ENCODE peak calls at places on chromosomes 3 and 15, in nine cellular contexts. One of them, this sample, is unnamed. For H3K4me1, the result is how much of the 10 kb centered on the place peaks cover.

GRCh38 chr3:111568906-111569305 is 26.2 kb downstream of the ZBED2 start:
- DNase-seq in stomach: no peak
- DNase-seq in IMR-90: no peak
- DNase-seq in esophagus squamous epithelium: no peak
- DNase-seq in K562: no peak
- DNase-seq in testis: no peak
- DNase-seq in uterus: no peak
- DNase-seq in transverse colon: no peak
- DNase-seq in heart left ventricle: no peak
- DNase-seq in this sample: no peak

GRCh38 chr3:181899702-181900101 is 188.0 kb downstream of the SOX2 start:
- DNase-seq in stomach: no peak
- DNase-seq in IMR-90: no peak
- DNase-seq in esophagus squamous epithelium: no peak
- DNase-seq in K562: peak
- DNase-seq in testis: no peak
- DNase-seq in uterus: no peak
- DNase-seq in transverse colon: no peak
- DNase-seq in heart left ventricle: no peak
- DNase-seq in this sample: no peak

GRCh38 chr3:76500746-76501275 is 539.1 kb upstream of the ROBO2 start:
- DNase-seq in stomach: no peak
- DNase-seq in IMR-90: peak
- DNase-seq in esophagus squamous epithelium: no peak
- DNase-seq in K562: no peak
- DNase-seq in testis: no peak
- DNase-seq in uterus: no peak
- DNase-seq in transverse colon: no peak
- DNase-seq in heart left ventricle: no peak
- DNase-seq in this sample: no peak

GRCh38 chr3:137768021-137768360 is 3.9 kb downstream of the SOX14 start:
- DNase-seq in stomach: no peak
- DNase-seq in IMR-90: no peak
- DNase-seq in esophagus squamous epithelium: no peak
- DNase-seq in K562: no peak
- DNase-seq in testis: no peak
- DNase-seq in uterus: no peak
- DNase-seq in transverse colon: no peak
- DNase-seq in heart left ventricle: no peak
- DNase-seq in this sample: no peak

GRCh38 chr3:62011667-62012066 is 361.7 kb downstream of the FEZF2 start:
- DNase-seq in stomach: no peak
- DNase-seq in IMR-90: peak
- DNase-seq in esophagus squamous epithelium: no peak
- DNase-seq in K562: no peak
- DNase-seq in testis: no peak
- DNase-seq in uterus: no peak
- DNase-seq in transverse colon: no peak
- DNase-seq in heart left ventricle: no peak
- DNase-seq in this sample: no peak

GRCh38 chr15:38853608-38854007 is 289.0 kb upstream of the RASGRP1 start:
- DNase-seq in stomach: no peak
- DNase-seq in IMR-90: peak
- DNase-seq in esophagus squamous epithelium: no peak
- DNase-seq in K562: peak
- DNase-seq in testis: no peak
- DNase-seq in uterus: no peak
- DNase-seq in transverse colon: no peak
- DNase-seq in heart left ventricle: no peak
- DNase-seq in this sample: no peak

GRCh38 chr3:123186695-123187094 is 15.0 kb upstream of the SEC22A start:
- DNase-seq in stomach: no peak
- DNase-seq in IMR-90: no peak
- DNase-seq in esophagus squamous epithelium: no peak
- DNase-seq in K562: no peak
- DNase-seq in testis: no peak
- DNase-seq in uterus: no peak
- DNase-seq in transverse colon: no peak
- DNase-seq in heart left ventricle: no peak
- DNase-seq in this sample: no peak

GRCh38 chr3:106294121-106294520 is 425.3 kb upstream of the CBLB start:
- DNase-seq in stomach: no peak
- DNase-seq in IMR-90: no peak
- DNase-seq in esophagus squamous epithelium: no peak
- DNase-seq in K562: no peak
- DNase-seq in testis: no peak
- DNase-seq in uterus: no peak
- DNase-seq in transverse colon: no peak
- DNase-seq in heart left ventricle: no peak
- DNase-seq in this sample: no peak

GRCh38 chr15:61824291-61824690 is 236.0 kb downstream of the VPS13C start:
- DNase-seq in stomach: no peak
- DNase-seq in IMR-90: no peak
- DNase-seq in esophagus squamous epithelium: no peak
- DNase-seq in K562: no peak
- DNase-seq in testis: no peak
- DNase-seq in uterus: no peak
- DNase-seq in transverse colon: no peak
- DNase-seq in heart left ventricle: no peak
- DNase-seq in this sample: no peak

GRCh38 chr3:102123590-102124190 is 274.4 kb downstream of the NFKBIZ start:
- DNase-seq in stomach: no peak
- DNase-seq in IMR-90: peak
- DNase-seq in esophagus squamous epithelium: no peak
- DNase-seq in K562: no peak
- DNase-seq in testis: no peak
- DNase-seq in uterus: no peak
- DNase-seq in transverse colon: no peak
- DNase-seq in heart left ventricle: no peak
- DNase-seq in this sample: no peak

GRCh38 chr3:185988816-185989175 is 51.0 kb upstream of the TRA2B start:
- DNase-seq in stomach: no peak
- DNase-seq in IMR-90: peak
- DNase-seq in esophagus squamous epithelium: no peak
- DNase-seq in K562: no peak
- DNase-seq in testis: no peak
- DNase-seq in uterus: no peak
- DNase-seq in transverse colon: no peak
- DNase-seq in heart left ventricle: no peak
- DNase-seq in this sample: no peak

GRCh38 chr3:123546133-123546755 is 38.6 kb downstream of the HACD2 start:
- DNase-seq in stomach: no peak
- DNase-seq in IMR-90: peak
- DNase-seq in esophagus squamous epithelium: no peak
- DNase-seq in K562: no peak
- DNase-seq in testis: no peak
- DNase-seq in uterus: no peak
- DNase-seq in transverse colon: no peak
- DNase-seq in heart left ventricle: no peak
- DNase-seq in this sample: no peak

GRCh38 chr3:65303431-65303830 is 615.6 kb upstream of the ADAMTS9 start:
- DNase-seq in stomach: no peak
- DNase-seq in IMR-90: no peak
- DNase-seq in esophagus squamous epithelium: no peak
- DNase-seq in K562: no peak
- DNase-seq in testis: no peak
- DNase-seq in uterus: no peak
- DNase-seq in transverse colon: no peak
- DNase-seq in heart left ventricle: no peak
- DNase-seq in this sample: no peak

GRCh38 chr15:43903864-43904290 is 77.1 kb downstream of the WDR76 start:
- DNase-seq in stomach: peak
- DNase-seq in IMR-90: peak
- DNase-seq in esophagus squamous epithelium: no peak
- DNase-seq in K562: peak
- DNase-seq in testis: peak
- DNase-seq in uterus: peak
- DNase-seq in transverse colon: peak
- DNase-seq in heart left ventricle: peak
- DNase-seq in this sample: no peak

GRCh38 chr3:32780735-32781210 is 37.0 kb upstream of the TRIM71 start:
- DNase-seq in stomach: peak
- DNase-seq in IMR-90: peak
- DNase-seq in esophagus squamous epithelium: no peak
- DNase-seq in K562: peak
- DNase-seq in testis: peak
- DNase-seq in uterus: peak
- DNase-seq in transverse colon: peak
- DNase-seq in heart left ventricle: peak
- DNase-seq in this sample: peak

GRCh38 chr3:78900426-78900825 is 867.4 kb downstream of the ROBO1 start:
- DNase-seq in stomach: no peak
- DNase-seq in IMR-90: peak
- DNase-seq in esophagus squamous epithelium: no peak
- DNase-seq in K562: no peak
- DNase-seq in testis: no peak
- DNase-seq in uterus: no peak
- DNase-seq in transverse colon: no peak
- DNase-seq in heart left ventricle: no peak
- DNase-seq in this sample: no peak

DNA sequence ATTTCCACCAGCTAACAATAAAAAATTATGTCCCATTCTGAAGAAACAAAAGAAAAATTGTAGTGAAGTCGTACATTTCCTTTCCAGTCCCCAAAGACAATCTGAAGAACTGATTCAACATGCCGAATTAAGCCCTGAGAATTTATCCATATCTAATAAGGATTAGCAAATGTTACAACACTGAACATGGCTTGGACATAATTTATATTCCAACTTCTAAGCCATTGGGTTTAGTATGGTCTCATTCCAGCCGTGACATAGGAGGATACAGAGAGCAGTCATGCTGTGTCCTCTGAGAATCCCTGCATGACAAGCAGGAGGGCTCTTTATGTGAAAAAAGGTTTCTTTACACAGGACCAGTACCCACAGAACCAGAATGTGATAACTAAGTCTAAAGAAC is 231.8 kb upstream of the WNT5A start:
- DNase-seq in stomach: no peak
- DNase-seq in IMR-90: no peak
- DNase-seq in esophagus squamous epithelium: no peak
- DNase-seq in K562: no peak
- DNase-seq in testis: no peak
- DNase-seq in uterus: no peak
- DNase-seq in transverse colon: no peak
- DNase-seq in heart left ventricle: no peak
- DNase-seq in this sample: no peak
- TF ChIP-seq CTCF in stomach: no peak
- TF ChIP-seq CTCF in IMR-90: no peak
- TF ChIP-seq CTCF in esophagus squamous epithelium: no peak
- TF ChIP-seq CTCF in K562: no peak
- TF ChIP-seq CTCF in testis: no peak
- TF ChIP-seq CTCF in uterus: no peak
- TF ChIP-seq CTCF in transverse colon: no peak
- TF ChIP-seq CTCF in heart left ventricle: no peak
- TF ChIP-seq CTCF in this sample: no peak

GRCh38 chr3:48607519-48607918 is 1.9 kb downstream of the UQCRC1 start:
- DNase-seq in stomach: no peak
- DNase-seq in IMR-90: no peak
- DNase-seq in esophagus squamous epithelium: no peak
- DNase-seq in K562: no peak
- DNase-seq in testis: no peak
- DNase-seq in uterus: no peak
- DNase-seq in transverse colon: peak
- DNase-seq in heart left ventricle: no peak
- DNase-seq in this sample: no peak

GRCh38 chr3:48612270-48612669 is 2.8 kb upstream of the UQCRC1 start:
- DNase-seq in stomach: no peak
- DNase-seq in IMR-90: peak
- DNase-seq in esophagus squamous epithelium: no peak
- DNase-seq in K562: no peak
- DNase-seq in testis: no peak
- DNase-seq in uterus: no peak
- DNase-seq in transverse colon: no peak
- DNase-seq in heart left ventricle: no peak
- DNase-seq in this sample: no peak

GRCh38 chr3:48614044-48614443 is 4.6 kb upstream of the UQCRC1 start:
- DNase-seq in stomach: no peak
- DNase-seq in IMR-90: peak
- DNase-seq in esophagus squamous epithelium: no peak
- DNase-seq in K562: no peak
- DNase-seq in testis: no peak
- DNase-seq in uterus: no peak
- DNase-seq in transverse colon: no peak
- DNase-seq in heart left ventricle: no peak
- DNase-seq in this sample: no peak

GRCh38 chr3:48609088-48610005 is at the start of gene UQCRC1:
- DNase-seq in stomach: peak
- DNase-seq in IMR-90: peak
- DNase-seq in esophagus squamous epithelium: peak
- DNase-seq in K562: peak
- DNase-seq in testis: peak
- DNase-seq in uterus: peak
- DNase-seq in transverse colon: peak
- DNase-seq in heart left ventricle: peak
- DNase-seq in this sample: peak
- TF ChIP-seq POLR2A in stomach: no peak
- TF ChIP-seq POLR2A in IMR-90: peak
- TF ChIP-seq POLR2A in esophagus squamous epithelium: peak
- TF ChIP-seq POLR2A in K562: peak
- TF ChIP-seq POLR2A in testis: no peak
- TF ChIP-seq POLR2A in uterus: peak
- TF ChIP-seq POLR2A in transverse colon: peak
- TF ChIP-seq POLR2A in heart left ventricle: peak
- TF ChIP-seq POLR2A in this sample: peak

DNA sequence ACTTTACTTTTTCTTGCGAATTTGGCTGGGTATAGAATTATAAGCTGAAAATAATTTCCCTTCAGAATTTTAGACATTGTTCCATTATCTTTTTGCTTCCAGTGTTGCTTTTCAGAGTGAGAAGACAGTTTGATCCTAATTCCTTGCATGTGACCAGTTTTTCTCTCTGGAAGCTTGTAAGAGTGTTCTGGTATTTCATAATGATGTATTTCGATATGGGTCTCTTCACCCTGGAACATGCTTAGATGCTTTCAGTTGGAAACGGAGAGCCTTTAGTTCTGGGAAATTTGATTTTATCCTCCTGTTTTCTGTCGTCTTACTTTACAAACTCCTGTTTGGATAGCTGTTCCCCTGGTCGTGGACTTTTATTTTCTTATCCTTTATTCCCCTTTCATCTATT is 13.9 kb downstream of the ALPK3 start:
- DNase-seq in stomach: no peak
- DNase-seq in IMR-90: no peak
- DNase-seq in esophagus squamous epithelium: no peak
- DNase-seq in K562: no peak
- DNase-seq in testis: no peak
- DNase-seq in uterus: no peak
- DNase-seq in transverse colon: no peak
- DNase-seq in heart left ventricle: no peak
- DNase-seq in this sample: no peak
- H3K4me1 ChIP-seq in stomach: half or more
- H3K4me1 ChIP-seq in IMR-90: under half
- H3K4me1 ChIP-seq in esophagus squamous epithelium: under half
- H3K4me1 ChIP-seq in K562: under half
- H3K4me1 ChIP-seq in testis: under half
- H3K4me1 ChIP-seq in uterus: under half
- H3K4me1 ChIP-seq in transverse colon: under half
- H3K4me1 ChIP-seq in heart left ventricle: half or more
- H3K4me1 ChIP-seq in this sample: under half

DNA sequence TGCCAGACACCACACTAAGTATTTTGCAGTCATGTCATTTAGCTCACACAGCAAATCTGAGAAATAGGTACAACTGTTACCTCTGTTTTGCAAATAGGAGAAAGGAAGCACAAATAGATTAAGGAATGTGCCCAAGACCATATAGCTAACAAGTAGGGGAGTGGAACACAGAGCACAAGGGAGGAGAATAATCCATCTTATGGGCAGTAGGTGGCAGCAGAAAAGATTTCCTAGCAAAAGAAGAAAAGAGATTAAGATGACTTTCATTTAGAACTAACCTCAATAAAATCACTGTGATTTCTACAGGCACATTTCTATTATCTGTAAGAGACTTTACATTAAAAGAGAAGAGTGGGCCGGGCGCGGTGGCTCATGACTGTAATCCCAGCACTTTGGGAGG is 49.1 kb downstream of the NR1I2 start:
- DNase-seq in stomach: no peak
- DNase-seq in IMR-90: no peak
- DNase-seq in esophagus squamous epithelium: no peak
- DNase-seq in K562: no peak
- DNase-seq in testis: no peak
- DNase-seq in uterus: no peak
- DNase-seq in transverse colon: no peak
- DNase-seq in heart left ventricle: no peak
- DNase-seq in this sample: no peak
- TF ChIP-seq CTCF in stomach: no peak
- TF ChIP-seq CTCF in IMR-90: peak
- TF ChIP-seq CTCF in esophagus squamous epithelium: no peak
- TF ChIP-seq CTCF in K562: no peak
- TF ChIP-seq CTCF in testis: no peak
- TF ChIP-seq CTCF in uterus: no peak
- TF ChIP-seq CTCF in transverse colon: no peak
- TF ChIP-seq CTCF in heart left ventricle: no peak
- TF ChIP-seq CTCF in this sample: no peak

This sample was measured in spleen.